ENCODE peak calls at places on chromosomes 16 and 17, in eight cellular contexts. H, N, M, P, Q, W, B and A are unnamed samples.
A peak's percentile ranks its signal among the peaks of the same experiment; 100 is the strongest.

GRCh38 chr17:49984283-49984682 is 10.7 kb downstream of the DLX3 start:
- DNase-seq in H (no peak), N (no peak), M (no peak), P (no peak), Q (no peak), W (no peak), B (no peak), A (no peak)

GRCh38 chr16:23141959-23142740 is 7.1 kb downstream of the USP31 start:
- DNase-seq in H (no peak), N (peak; percentile 16), M (no peak), P (peak; percentile 57), Q (no peak), W (no peak), B (no peak), A (no peak)

GRCh38 chr16:70692481-70693203 is 6.8 kb upstream of the MTSS2 start:
- DNase-seq in H (no peak), N (no peak), M (no peak), P (no peak), Q (no peak), W (no peak), B (no peak), A (no peak)

GRCh38 chr16:23025692-23026305 is 123.5 kb downstream of the USP31 start:
- DNase-seq in H (no peak), N (no peak), M (no peak), P (peak; percentile 14), Q (no peak), W (no peak), B (no peak), A (no peak)

GRCh38 chr16:58638148-58639036 is 8.8 kb upstream of the CNOT1 start:
- DNase-seq in H (peak; percentile 33), N (peak; percentile 84), M (no peak), P (peak; percentile 83), Q (peak; percentile 81), W (no peak), B (no peak), A (no peak)

GRCh38 chr16:85462405-85463227 is 150.5 kb upstream of the GSE1 start:
- DNase-seq in H (no peak), N (no peak), M (no peak), P (no peak), Q (no peak), W (peak; percentile 19), B (no peak), A (no peak)

GRCh38 chr16:7097537-7097936 is 235.1 kb upstream of the RBFOX1 start:
- DNase-seq in H (no peak), N (no peak), M (no peak), P (no peak), Q (no peak), W (no peak), B (no peak), A (no peak)

GRCh38 chr17:7552621-7553051 is 3.8 kb downstream of the TNFSF12 start:
- DNase-seq in H (no peak), N (no peak), M (no peak), P (no peak), Q (no peak), W (no peak), B (no peak), A (no peak)

GRCh38 chr16:13935408-13935807 is 15.5 kb downstream of the ERCC4 start:
- DNase-seq in H (no peak), N (no peak), M (no peak), P (no peak), Q (no peak), W (no peak), B (no peak), A (peak; percentile 34)

GRCh38 chr16:68626557-68626956 is 18.6 kb upstream of the CDH3 start:
- DNase-seq in H (no peak), N (no peak), M (no peak), P (no peak), Q (no peak), W (no peak), B (no peak), A (no peak)

GRCh38 chr17:27455569-27455913 is 707 bp upstream of the KSR1 start:
- DNase-seq in H (no peak), N (no peak), M (no peak), P (no peak), Q (no peak), W (no peak), B (no peak), A (no peak)

GRCh38 chr17:81519284-81520020 is 6.9 kb upstream of the ACTG1 start:
- DNase-seq in H (no peak), N (no peak), M (no peak), P (no peak), Q (no peak), W (peak; percentile 66), B (peak; percentile 53), A (no peak)

GRCh38 chr16:52068447-52069074 is 478.4 kb downstream of the TOX3 start:
- DNase-seq in H (no peak), N (peak; percentile 25), M (peak; percentile 21), P (peak; percentile 80), Q (peak; percentile 6), W (no peak), B (no peak), A (peak; percentile 35)

GRCh38 chr17:73690581-73691135 is 46.4 kb upstream of the SDK2 start:
- DNase-seq in H (no peak), N (no peak), M (no peak), P (no peak), Q (no peak), W (no peak), B (no peak), A (no peak)

GRCh38 chr16:79673635-79674034 is 73.1 kb upstream of the MAF start:
- DNase-seq in H (no peak), N (no peak), M (no peak), P (no peak), Q (no peak), W (no peak), B (no peak), A (no peak)

GRCh38 chr17:38867179-38867994 is 2.5 kb upstream of the LASP1 start:
- DNase-seq in H (peak; percentile 73), N (peak; percentile 68), M (peak; percentile 60), P (no peak), Q (peak; percentile 75), W (peak; percentile 38), B (peak; percentile 64), A (peak; percentile 89)

GRCh38 chr16:2042171-2042570 is 5.5 kb downstream of the NTHL1 start:
- DNase-seq in H (no peak), N (no peak), M (no peak), P (no peak), Q (no peak), W (no peak), B (no peak), A (no peak)

GRCh38 chr17:63945851-63946439 is 13.8 kb upstream of the CD79B start:
- DNase-seq in H (no peak), N (no peak), M (no peak), P (peak; percentile 9), Q (no peak), W (no peak), B (no peak), A (peak; percentile 77)

GRCh38 chr17:10737786-10738185 is 8.0 kb upstream of the TMEM220 start:
- DNase-seq in H (no peak), N (no peak), M (no peak), P (no peak), Q (no peak), W (no peak), B (no peak), A (no peak)

GRCh38 chr16:26651884-26652283 is 414.8 kb upstream of the C16orf82 start:
- DNase-seq in H (no peak), N (no peak), M (no peak), P (no peak), Q (no peak), W (no peak), B (no peak), A (no peak)

GRCh38 chr16:68227850-68228553 is 7.9 kb downstream of the ESRP2 start:
- DNase-seq in H (no peak), N (no peak), M (no peak), P (no peak), Q (no peak), W (no peak), B (no peak), A (peak; percentile 33)

GRCh38 chr17:5282639-5283217 is 644 bp downstream of the RABEP1 start:
- DNase-seq in H (peak; percentile 48), N (peak; percentile 17), M (peak; percentile 32), P (no peak), Q (peak; percentile 29), W (peak; percentile 60), B (peak; percentile 31), A (peak; percentile 26)

GRCh38 chr16:87324411-87325275 is 7.5 kb upstream of the C16orf95 start:
- DNase-seq in H (no peak), N (peak; percentile 36), M (no peak), P (peak; percentile 2), Q (no peak), W (peak; percentile 30), B (no peak), A (peak; percentile 62)

GRCh38 chr16:61435356-61435755 is 600.9 kb downstream of the CDH8 start:
- DNase-seq in H (no peak), N (no peak), M (no peak), P (no peak), Q (peak; percentile 3), W (no peak), B (no peak), A (no peak)

GRCh38 chr17:58329808-58330543 is 1.4 kb upstream of the TSPOAP1 start:
- DNase-seq in H (no peak), N (no peak), M (no peak), P (no peak), Q (no peak), W (no peak), B (no peak), A (peak; percentile 93)

GRCh38 chr17:63840591-63841349 is 1.7 kb downstream of the SMARCD2 start:
- DNase-seq in H (no peak), N (peak; percentile 28), M (no peak), P (no peak), Q (no peak), W (no peak), B (no peak), A (no peak)

GRCh38 chr17:41625602-41626001 is 1.2 kb upstream of the KRT17 start:
- DNase-seq in H (peak; percentile 38), N (no peak), M (no peak), P (no peak), Q (peak; percentile 19), W (no peak), B (no peak), A (no peak)

GRCh38 chr17:13297198-13297597 is 279.4 kb upstream of the ELAC2 start:
- DNase-seq in H (no peak), N (no peak), M (no peak), P (no peak), Q (no peak), W (no peak), B (no peak), A (no peak)

GRCh38 chr17:29566473-29567361 is at the start of gene ABHD15:
- DNase-seq in H (peak; percentile 62), N (peak; percentile 63), M (no peak), P (peak; percentile 43), Q (peak; percentile 62), W (peak; percentile 36), B (peak; percentile 51), A (peak; percentile 64)

GRCh38 chr17:63399316-63399715 is 46.8 kb downstream of the CYB561 start:
- DNase-seq in H (no peak), N (peak; percentile 65), M (no peak), P (no peak), Q (peak; percentile 68), W (no peak), B (no peak), A (no peak)

GRCh38 chr17:44543213-44543904 is 13.9 kb upstream of the FZD2 start:
- DNase-seq in H (no peak), N (peak; percentile 72), M (no peak), P (peak; percentile 93), Q (peak; percentile 92), W (no peak), B (no peak), A (no peak)

GRCh38 chr16:751152-752007 is 9.2 kb upstream of the MSLN start:
- DNase-seq in H (peak; percentile 84), N (no peak), M (no peak), P (no peak), Q (no peak), W (no peak), B (no peak), A (no peak)

GRCh38 chr17:50944054-50944901 is 78.1 kb upstream of the TOB1 start:
- DNase-seq in H (peak; percentile 91), N (peak; percentile 29), M (peak; percentile 67), P (no peak), Q (no peak), W (peak; percentile 51), B (peak; percentile 73), A (peak; percentile 39)

GRCh38 chr16:86491643-86492030 is 18.7 kb upstream of the FOXF1 start:
- DNase-seq in H (no peak), N (no peak), M (peak; percentile 55), P (no peak), Q (no peak), W (no peak), B (no peak), A (no peak)